ENCODE peak calls at places on chromosomes 5 and 9, in five cellular contexts. One of them, this sample, is unnamed.

GRCh38 chr5:111227805-111228204 is 3.6 kb downstream of the CAMK4 start:
- DNase-seq in putamen: no peak
- DNase-seq in breast epithelium: no peak
- DNase-seq in CD8-positive, alpha-beta T cell: peak; percentile 48
- DNase-seq in stimulated activated CD8-positive, alpha-beta memory T cell treated with anti-CD3 and anti-CD28 coated beads, Interleukin-2, amount 100 ng/mL, for 1 hour: no peak
- DNase-seq in this sample: no peak

GRCh38 chr9:97696025-97696822 is 916 bp downstream of the XPA start:
- DNase-seq in CD8-positive, alpha-beta T cell: no peak
- DNase-seq in stimulated activated CD8-positive, alpha-beta memory T cell treated with anti-CD3 and anti-CD28 coated beads, Interleukin-2, amount 100 ng/mL, for 1 hour: no peak
- DNase-seq in putamen: peak; percentile 22
- DNase-seq in breast epithelium: no peak
- DNase-seq in this sample: no peak

GRCh38 chr5:95734156-95734555 is 3.0 kb downstream of the RHOBTB3 start:
- DNase-seq in stimulated activated CD8-positive, alpha-beta memory T cell treated with anti-CD3 and anti-CD28 coated beads, Interleukin-2, amount 100 ng/mL, for 1 hour: no peak
- DNase-seq in putamen: no peak
- DNase-seq in breast epithelium: no peak
- DNase-seq in CD8-positive, alpha-beta T cell: no peak
- DNase-seq in this sample: no peak

GRCh38 chr9:6014668-6015270 is 655 bp downstream of the RANBP6 start:
- DNase-seq in stimulated activated CD8-positive, alpha-beta memory T cell treated with anti-CD3 and anti-CD28 coated beads, Interleukin-2, amount 100 ng/mL, for 1 hour: no peak
- DNase-seq in breast epithelium: no peak
- DNase-seq in CD8-positive, alpha-beta T cell: no peak
- DNase-seq in putamen: peak; percentile 3
- DNase-seq in this sample: no peak

GRCh38 chr9:5922192-5922591 is 31.5 kb downstream of the MLANA start:
- DNase-seq in stimulated activated CD8-positive, alpha-beta memory T cell treated with anti-CD3 and anti-CD28 coated beads, Interleukin-2, amount 100 ng/mL, for 1 hour: no peak
- DNase-seq in CD8-positive, alpha-beta T cell: no peak
- DNase-seq in putamen: no peak
- DNase-seq in breast epithelium: no peak
- DNase-seq in this sample: no peak

GRCh38 chr5:72171667-72172066 is 64.4 kb downstream of the MAP1B start:
- DNase-seq in breast epithelium: no peak
- DNase-seq in CD8-positive, alpha-beta T cell: peak; percentile 18
- DNase-seq in stimulated activated CD8-positive, alpha-beta memory T cell treated with anti-CD3 and anti-CD28 coated beads, Interleukin-2, amount 100 ng/mL, for 1 hour: no peak
- DNase-seq in putamen: no peak
- DNase-seq in this sample: no peak

GRCh38 chr5:72234265-72234700 is 85.8 kb downstream of the MRPS27 start:
- DNase-seq in stimulated activated CD8-positive, alpha-beta memory T cell treated with anti-CD3 and anti-CD28 coated beads, Interleukin-2, amount 100 ng/mL, for 1 hour: peak; percentile 8
- DNase-seq in CD8-positive, alpha-beta T cell: peak; percentile 29
- DNase-seq in putamen: no peak
- DNase-seq in breast epithelium: no peak
- DNase-seq in this sample: no peak

GRCh38 chr5:37721447-37721871 is 118.4 kb downstream of the GDNF start:
- DNase-seq in CD8-positive, alpha-beta T cell: no peak
- DNase-seq in stimulated activated CD8-positive, alpha-beta memory T cell treated with anti-CD3 and anti-CD28 coated beads, Interleukin-2, amount 100 ng/mL, for 1 hour: no peak
- DNase-seq in putamen: no peak
- DNase-seq in breast epithelium: no peak
- DNase-seq in this sample: no peak

GRCh38 chr5:36876965-36877666 is 547 bp downstream of the NIPBL start:
- DNase-seq in CD8-positive, alpha-beta T cell: peak; percentile 63
- DNase-seq in breast epithelium: peak; percentile 40
- DNase-seq in putamen: peak; percentile 77
- DNase-seq in stimulated activated CD8-positive, alpha-beta memory T cell treated with anti-CD3 and anti-CD28 coated beads, Interleukin-2, amount 100 ng/mL, for 1 hour: peak; percentile 15
- DNase-seq in this sample: peak; percentile 67

GRCh38 chr5:9358961-9359686 is 186.8 kb downstream of the SEMA5A start:
- DNase-seq in putamen: no peak
- DNase-seq in stimulated activated CD8-positive, alpha-beta memory T cell treated with anti-CD3 and anti-CD28 coated beads, Interleukin-2, amount 100 ng/mL, for 1 hour: no peak
- DNase-seq in breast epithelium: no peak
- DNase-seq in CD8-positive, alpha-beta T cell: no peak
- DNase-seq in this sample: no peak

GRCh38 chr9:29212590-29213373 is 1639.5 kb upstream of the C9orf72 start:
- DNase-seq in CD8-positive, alpha-beta T cell: no peak
- DNase-seq in stimulated activated CD8-positive, alpha-beta memory T cell treated with anti-CD3 and anti-CD28 coated beads, Interleukin-2, amount 100 ng/mL, for 1 hour: no peak
- DNase-seq in putamen: no peak
- DNase-seq in breast epithelium: no peak
- DNase-seq in this sample: no peak

GRCh38 chr5:137155621-137156020 is 343.5 kb downstream of the SPOCK1 start:
- DNase-seq in CD8-positive, alpha-beta T cell: no peak
- DNase-seq in breast epithelium: no peak
- DNase-seq in stimulated activated CD8-positive, alpha-beta memory T cell treated with anti-CD3 and anti-CD28 coated beads, Interleukin-2, amount 100 ng/mL, for 1 hour: no peak
- DNase-seq in putamen: no peak
- DNase-seq in this sample: no peak

GRCh38 chr9:105187781-105188180 is 56.7 kb upstream of the SLC44A1 start:
- DNase-seq in putamen: no peak
- DNase-seq in CD8-positive, alpha-beta T cell: no peak
- DNase-seq in stimulated activated CD8-positive, alpha-beta memory T cell treated with anti-CD3 and anti-CD28 coated beads, Interleukin-2, amount 100 ng/mL, for 1 hour: no peak
- DNase-seq in breast epithelium: no peak
- DNase-seq in this sample: no peak

GRCh38 chr9:133991964-133992779 is at the start of gene VAV2:
- DNase-seq in CD8-positive, alpha-beta T cell: peak; percentile 32
- DNase-seq in breast epithelium: no peak
- DNase-seq in putamen: no peak
- DNase-seq in stimulated activated CD8-positive, alpha-beta memory T cell treated with anti-CD3 and anti-CD28 coated beads, Interleukin-2, amount 100 ng/mL, for 1 hour: no peak
- DNase-seq in this sample: peak; percentile 55

GRCh38 chr5:162323471-162323870 is 255.9 kb downstream of the GABRG2 start:
- DNase-seq in stimulated activated CD8-positive, alpha-beta memory T cell treated with anti-CD3 and anti-CD28 coated beads, Interleukin-2, amount 100 ng/mL, for 1 hour: no peak
- DNase-seq in putamen: no peak
- DNase-seq in breast epithelium: no peak
- DNase-seq in CD8-positive, alpha-beta T cell: no peak
- DNase-seq in this sample: no peak

GRCh38 chr5:72760259-72760658 is 56.2 kb upstream of the TNPO1 start:
- DNase-seq in CD8-positive, alpha-beta T cell: no peak
- DNase-seq in putamen: no peak
- DNase-seq in breast epithelium: no peak
- DNase-seq in stimulated activated CD8-positive, alpha-beta memory T cell treated with anti-CD3 and anti-CD28 coated beads, Interleukin-2, amount 100 ng/mL, for 1 hour: no peak
- DNase-seq in this sample: no peak

GRCh38 chr9:136823136-136824046 is 15.6 kb downstream of the RABL6 start:
- DNase-seq in stimulated activated CD8-positive, alpha-beta memory T cell treated with anti-CD3 and anti-CD28 coated beads, Interleukin-2, amount 100 ng/mL, for 1 hour: no peak
- DNase-seq in CD8-positive, alpha-beta T cell: peak; percentile 5
- DNase-seq in breast epithelium: no peak
- DNase-seq in putamen: no peak
- DNase-seq in this sample: no peak

GRCh38 chr5:71829206-71829605 is 110.1 kb downstream of the CARTPT start:
- DNase-seq in CD8-positive, alpha-beta T cell: no peak
- DNase-seq in putamen: no peak
- DNase-seq in breast epithelium: no peak
- DNase-seq in stimulated activated CD8-positive, alpha-beta memory T cell treated with anti-CD3 and anti-CD28 coated beads, Interleukin-2, amount 100 ng/mL, for 1 hour: no peak
- DNase-seq in this sample: no peak

GRCh38 chr9:128123451-128124080 is 4.0 kb downstream of the PTGES2 start:
- DNase-seq in putamen: no peak
- DNase-seq in CD8-positive, alpha-beta T cell: no peak
- DNase-seq in breast epithelium: no peak
- DNase-seq in stimulated activated CD8-positive, alpha-beta memory T cell treated with anti-CD3 and anti-CD28 coated beads, Interleukin-2, amount 100 ng/mL, for 1 hour: no peak
- DNase-seq in this sample: no peak

GRCh38 chr5:12965804-12966203 is 978.7 kb downstream of the DNAH5 start:
- DNase-seq in putamen: no peak
- DNase-seq in breast epithelium: no peak
- DNase-seq in stimulated activated CD8-positive, alpha-beta memory T cell treated with anti-CD3 and anti-CD28 coated beads, Interleukin-2, amount 100 ng/mL, for 1 hour: no peak
- DNase-seq in CD8-positive, alpha-beta T cell: no peak
- DNase-seq in this sample: no peak

GRCh38 chr5:42461507-42461906 is 38.3 kb downstream of the GHR start:
- DNase-seq in breast epithelium: no peak
- DNase-seq in CD8-positive, alpha-beta T cell: no peak
- DNase-seq in stimulated activated CD8-positive, alpha-beta memory T cell treated with anti-CD3 and anti-CD28 coated beads, Interleukin-2, amount 100 ng/mL, for 1 hour: no peak
- DNase-seq in putamen: no peak
- DNase-seq in this sample: no peak

GRCh38 chr5:56429110-56429561 is 196.0 kb upstream of the ANKRD55 start:
- DNase-seq in breast epithelium: peak; percentile 34
- DNase-seq in putamen: no peak
- DNase-seq in CD8-positive, alpha-beta T cell: no peak
- DNase-seq in stimulated activated CD8-positive, alpha-beta memory T cell treated with anti-CD3 and anti-CD28 coated beads, Interleukin-2, amount 100 ng/mL, for 1 hour: no peak
- DNase-seq in this sample: peak; percentile 50

GRCh38 chr5:74465724-74466123 is 174.8 kb downstream of the ENC1 start:
- DNase-seq in stimulated activated CD8-positive, alpha-beta memory T cell treated with anti-CD3 and anti-CD28 coated beads, Interleukin-2, amount 100 ng/mL, for 1 hour: no peak
- DNase-seq in CD8-positive, alpha-beta T cell: no peak
- DNase-seq in putamen: no peak
- DNase-seq in breast epithelium: no peak
- DNase-seq in this sample: no peak

GRCh38 chr5:133950821-133951612 is 17.4 kb downstream of the C5orf15 start:
- DNase-seq in putamen: no peak
- DNase-seq in CD8-positive, alpha-beta T cell: no peak
- DNase-seq in stimulated activated CD8-positive, alpha-beta memory T cell treated with anti-CD3 and anti-CD28 coated beads, Interleukin-2, amount 100 ng/mL, for 1 hour: no peak
- DNase-seq in breast epithelium: no peak
- DNase-seq in this sample: no peak

GRCh38 chr9:117088140-117088539 is 326.7 kb downstream of the ASTN2 start:
- DNase-seq in breast epithelium: no peak
- DNase-seq in putamen: peak; percentile 59
- DNase-seq in stimulated activated CD8-positive, alpha-beta memory T cell treated with anti-CD3 and anti-CD28 coated beads, Interleukin-2, amount 100 ng/mL, for 1 hour: no peak
- DNase-seq in CD8-positive, alpha-beta T cell: no peak
- DNase-seq in this sample: no peak

GRCh38 chr9:99184427-99185327 is 37.1 kb downstream of the ALG2 start:
- DNase-seq in stimulated activated CD8-positive, alpha-beta memory T cell treated with anti-CD3 and anti-CD28 coated beads, Interleukin-2, amount 100 ng/mL, for 1 hour: peak; percentile 40
- DNase-seq in CD8-positive, alpha-beta T cell: peak; percentile 85
- DNase-seq in putamen: peak; percentile 89
- DNase-seq in breast epithelium: peak; percentile 84
- DNase-seq in this sample: peak; percentile 81

GRCh38 chr9:38619556-38620447 is 594 bp downstream of the ANKRD18A start:
- DNase-seq in breast epithelium: no peak
- DNase-seq in stimulated activated CD8-positive, alpha-beta memory T cell treated with anti-CD3 and anti-CD28 coated beads, Interleukin-2, amount 100 ng/mL, for 1 hour: no peak
- DNase-seq in putamen: peak; percentile 9
- DNase-seq in CD8-positive, alpha-beta T cell: no peak
- DNase-seq in this sample: no peak

GRCh38 chr5:132283423-132284043 is 10.7 kb upstream of the SLC22A4 start:
- DNase-seq in putamen: no peak
- DNase-seq in breast epithelium: no peak
- DNase-seq in stimulated activated CD8-positive, alpha-beta memory T cell treated with anti-CD3 and anti-CD28 coated beads, Interleukin-2, amount 100 ng/mL, for 1 hour: no peak
- DNase-seq in CD8-positive, alpha-beta T cell: no peak
- DNase-seq in this sample: peak; percentile 43

GRCh38 chr5:75050415-75050814 is 1.9 kb downstream of the GCNT4 start:
- DNase-seq in putamen: no peak
- DNase-seq in stimulated activated CD8-positive, alpha-beta memory T cell treated with anti-CD3 and anti-CD28 coated beads, Interleukin-2, amount 100 ng/mL, for 1 hour: no peak
- DNase-seq in CD8-positive, alpha-beta T cell: peak; percentile 45
- DNase-seq in breast epithelium: no peak
- DNase-seq in this sample: no peak

GRCh38 chr9:121820286-121821005 is 169.0 kb downstream of the DAB2IP start:
- DNase-seq in breast epithelium: no peak
- DNase-seq in stimulated activated CD8-positive, alpha-beta memory T cell treated with anti-CD3 and anti-CD28 coated beads, Interleukin-2, amount 100 ng/mL, for 1 hour: no peak
- DNase-seq in putamen: no peak
- DNase-seq in CD8-positive, alpha-beta T cell: no peak
- DNase-seq in this sample: no peak

GRCh38 chr5:120297621-120298020 is 166.5 kb upstream of the PRR16 start:
- DNase-seq in stimulated activated CD8-positive, alpha-beta memory T cell treated with anti-CD3 and anti-CD28 coated beads, Interleukin-2, amount 100 ng/mL, for 1 hour: no peak
- DNase-seq in putamen: no peak
- DNase-seq in CD8-positive, alpha-beta T cell: no peak
- DNase-seq in breast epithelium: no peak
- DNase-seq in this sample: no peak

GRCh38 chr9:33676746-33677505 is 118.4 kb upstream of the PRSS3 start:
- DNase-seq in breast epithelium: no peak
- DNase-seq in CD8-positive, alpha-beta T cell: no peak
- DNase-seq in putamen: peak; percentile 71
- DNase-seq in stimulated activated CD8-positive, alpha-beta memory T cell treated with anti-CD3 and anti-CD28 coated beads, Interleukin-2, amount 100 ng/mL, for 1 hour: no peak
- DNase-seq in this sample: peak; percentile 11

GRCh38 chr9:92637886-92638620 is 31.9 kb downstream of the IPPK start:
- DNase-seq in stimulated activated CD8-positive, alpha-beta memory T cell treated with anti-CD3 and anti-CD28 coated beads, Interleukin-2, amount 100 ng/mL, for 1 hour: no peak
- DNase-seq in CD8-positive, alpha-beta T cell: no peak
- DNase-seq in breast epithelium: no peak
- DNase-seq in putamen: no peak
- DNase-seq in this sample: no peak

GRCh38 chr5:83476470-83476817 is 4.9 kb downstream of the VCAN start:
- DNase-seq in stimulated activated CD8-positive, alpha-beta memory T cell treated with anti-CD3 and anti-CD28 coated beads, Interleukin-2, amount 100 ng/mL, for 1 hour: no peak
- DNase-seq in CD8-positive, alpha-beta T cell: no peak
- DNase-seq in putamen: no peak
- DNase-seq in breast epithelium: no peak
- DNase-seq in this sample: no peak

GRCh38 chr5:95446009-95446408 is 54.8 kb downstream of the FAM81B start:
- DNase-seq in CD8-positive, alpha-beta T cell: no peak
- DNase-seq in stimulated activated CD8-positive, alpha-beta memory T cell treated with anti-CD3 and anti-CD28 coated beads, Interleukin-2, amount 100 ng/mL, for 1 hour: no peak
- DNase-seq in putamen: no peak
- DNase-seq in breast epithelium: no peak
- DNase-seq in this sample: no peak

GRCh38 chr5:139388198-139388821 is 1.4 kb downstream of the MZB1 start:
- DNase-seq in putamen: no peak
- DNase-seq in breast epithelium: peak; percentile 46
- DNase-seq in CD8-positive, alpha-beta T cell: no peak
- DNase-seq in stimulated activated CD8-positive, alpha-beta memory T cell treated with anti-CD3 and anti-CD28 coated beads, Interleukin-2, amount 100 ng/mL, for 1 hour: no peak
- DNase-seq in this sample: no peak

GRCh38 chr9:121498487-121499176 is 1.0 kb downstream of the GGTA1 start:
- DNase-seq in breast epithelium: peak; percentile 44
- DNase-seq in putamen: no peak
- DNase-seq in CD8-positive, alpha-beta T cell: no peak
- DNase-seq in stimulated activated CD8-positive, alpha-beta memory T cell treated with anti-CD3 and anti-CD28 coated beads, Interleukin-2, amount 100 ng/mL, for 1 hour: no peak
- DNase-seq in this sample: peak; percentile 46

This sample was measured in heart right ventricle.